ENCODE peak calls at places on chromosomes 2 and 18, in four cellular contexts. One of them, this sample, is unnamed. For H3K9me3, the result is how much of the 10 kb centered on the place peaks cover.

GRCh38 chr2:10432315-10433181 is 15.6 kb downstream of the ODC1 start:
- DNase-seq in hepatocyte: peak
- DNase-seq in astrocyte: no peak
- DNase-seq in CD4-positive, CD25-positive, alpha-beta regulatory T cell: no peak
- DNase-seq in this sample: no peak

GRCh38 chr18:36464126-36464651 is 166.7 kb downstream of the FHOD3 start:
- DNase-seq in hepatocyte: peak
- DNase-seq in astrocyte: no peak
- DNase-seq in CD4-positive, CD25-positive, alpha-beta regulatory T cell: peak
- DNase-seq in this sample: no peak

GRCh38 chr18:70491734-70492348 is 203.0 kb downstream of the SOCS6 start:
- DNase-seq in CD4-positive, CD25-positive, alpha-beta regulatory T cell: peak
- DNase-seq in astrocyte: peak
- DNase-seq in hepatocyte: peak
- DNase-seq in this sample: peak

GRCh38 chr18:70411886-70412443 is 123.1 kb downstream of the SOCS6 start:
- DNase-seq in astrocyte: no peak
- DNase-seq in CD4-positive, CD25-positive, alpha-beta regulatory T cell: no peak
- DNase-seq in hepatocyte: no peak
- DNase-seq in this sample: no peak

GRCh38 chr2:205161156-205161555 is 521.1 kb upstream of the NRP2 start:
- DNase-seq in CD4-positive, CD25-positive, alpha-beta regulatory T cell: no peak
- DNase-seq in astrocyte: peak
- DNase-seq in hepatocyte: no peak
- DNase-seq in this sample: no peak

GRCh38 chr2:42843131-42843530 is 50.7 kb upstream of the HAAO start:
- DNase-seq in astrocyte: no peak
- DNase-seq in hepatocyte: no peak
- DNase-seq in CD4-positive, CD25-positive, alpha-beta regulatory T cell: no peak
- DNase-seq in this sample: no peak

GRCh38 chr2:124875627-124876244 is 850.6 kb downstream of the CNTNAP5 start:
- DNase-seq in CD4-positive, CD25-positive, alpha-beta regulatory T cell: no peak
- DNase-seq in hepatocyte: no peak
- DNase-seq in astrocyte: no peak
- DNase-seq in this sample: no peak

GRCh38 chr2:151632993-151633592 is 101.2 kb downstream of the NEB start:
- DNase-seq in CD4-positive, CD25-positive, alpha-beta regulatory T cell: peak
- DNase-seq in astrocyte: no peak
- DNase-seq in hepatocyte: no peak
- DNase-seq in this sample: no peak

GRCh38 chr2:62320657-62321357 is 124.9 kb downstream of the B3GNT2 start:
- DNase-seq in hepatocyte: no peak
- DNase-seq in CD4-positive, CD25-positive, alpha-beta regulatory T cell: no peak
- DNase-seq in astrocyte: no peak
- DNase-seq in this sample: no peak

GRCh38 chr2:184793196-184793595 is 194.9 kb downstream of the ZNF804A start:
- DNase-seq in CD4-positive, CD25-positive, alpha-beta regulatory T cell: no peak
- DNase-seq in hepatocyte: no peak
- DNase-seq in astrocyte: peak
- DNase-seq in this sample: no peak

GRCh38 chr2:231601356-231602229 is 8.9 kb downstream of the TEX44 start:
- DNase-seq in astrocyte: peak
- DNase-seq in CD4-positive, CD25-positive, alpha-beta regulatory T cell: peak
- DNase-seq in hepatocyte: peak
- DNase-seq in this sample: peak

GRCh38 chr18:13461488-13461887 is 242.9 kb downstream of the LDLRAD4 start:
- DNase-seq in CD4-positive, CD25-positive, alpha-beta regulatory T cell: no peak
- DNase-seq in hepatocyte: no peak
- DNase-seq in astrocyte: no peak
- DNase-seq in this sample: peak

GRCh38 chr18:47120428-47120827 is 29.9 kb downstream of the HDHD2 start:
- DNase-seq in astrocyte: peak
- DNase-seq in hepatocyte: no peak
- DNase-seq in CD4-positive, CD25-positive, alpha-beta regulatory T cell: no peak
- DNase-seq in this sample: no peak

GRCh38 chr2:205998601-205999000 is 87.4 kb downstream of the INO80D start:
- DNase-seq in CD4-positive, CD25-positive, alpha-beta regulatory T cell: no peak
- DNase-seq in astrocyte: peak
- DNase-seq in hepatocyte: no peak
- DNase-seq in this sample: no peak

GRCh38 chr2:177921726-177922125 is 150.9 kb downstream of the PDE11A start:
- DNase-seq in astrocyte: peak
- DNase-seq in CD4-positive, CD25-positive, alpha-beta regulatory T cell: no peak
- DNase-seq in hepatocyte: no peak
- DNase-seq in this sample: no peak

GRCh38 chr18:64100136-64100922 is 48.6 kb downstream of the LINC00305 start:
- DNase-seq in hepatocyte: no peak
- DNase-seq in astrocyte: no peak
- DNase-seq in CD4-positive, CD25-positive, alpha-beta regulatory T cell: no peak
- DNase-seq in this sample: no peak

GRCh38 chr2:237723613-237724012 is 75.0 kb upstream of the RBM44 start:
- DNase-seq in astrocyte: peak
- DNase-seq in hepatocyte: peak
- DNase-seq in CD4-positive, CD25-positive, alpha-beta regulatory T cell: no peak
- DNase-seq in this sample: peak

GRCh38 chr18:44601447-44601846 is 79.2 kb upstream of the SETBP1 start:
- DNase-seq in hepatocyte: peak
- DNase-seq in astrocyte: peak
- DNase-seq in CD4-positive, CD25-positive, alpha-beta regulatory T cell: no peak
- DNase-seq in this sample: no peak

GRCh38 chr18:23756590-23757540 is 67.6 kb downstream of the LAMA3 start:
- DNase-seq in hepatocyte: no peak
- DNase-seq in astrocyte: no peak
- DNase-seq in CD4-positive, CD25-positive, alpha-beta regulatory T cell: no peak
- DNase-seq in this sample: no peak

GRCh38 chr2:145036421-145036901 is 516.5 kb upstream of the ZEB2 start:
- DNase-seq in astrocyte: peak
- DNase-seq in CD4-positive, CD25-positive, alpha-beta regulatory T cell: no peak
- DNase-seq in hepatocyte: no peak
- DNase-seq in this sample: no peak

GRCh38 chr2:156666130-156666785 is 230.1 kb downstream of the GPD2 start:
- DNase-seq in CD4-positive, CD25-positive, alpha-beta regulatory T cell: no peak
- DNase-seq in astrocyte: no peak
- DNase-seq in hepatocyte: no peak
- DNase-seq in this sample: peak

GRCh38 chr2:85998071-85998991 is 107.4 kb downstream of the POLR1A start:
- DNase-seq in astrocyte: peak
- DNase-seq in CD4-positive, CD25-positive, alpha-beta regulatory T cell: no peak
- DNase-seq in hepatocyte: peak
- DNase-seq in this sample: no peak

GRCh38 chr2:189798312-189799029 is 14.2 kb downstream of the PMS1 start:
- DNase-seq in astrocyte: peak
- DNase-seq in hepatocyte: peak
- DNase-seq in CD4-positive, CD25-positive, alpha-beta regulatory T cell: no peak
- DNase-seq in this sample: no peak

GRCh38 chr2:67137699-67138098 is 259.4 kb upstream of the ETAA1 start:
- DNase-seq in CD4-positive, CD25-positive, alpha-beta regulatory T cell: no peak
- DNase-seq in astrocyte: no peak
- DNase-seq in hepatocyte: no peak
- DNase-seq in this sample: no peak

GRCh38 chr2:38586926-38587325 is 15.8 kb downstream of the HNRNPLL start:
- DNase-seq in CD4-positive, CD25-positive, alpha-beta regulatory T cell: no peak
- DNase-seq in hepatocyte: no peak
- DNase-seq in astrocyte: no peak
- DNase-seq in this sample: no peak

GRCh38 chr2:217412721-217413120 is 552.9 kb upstream of the TNP1 start:
- DNase-seq in CD4-positive, CD25-positive, alpha-beta regulatory T cell: no peak
- DNase-seq in hepatocyte: no peak
- DNase-seq in astrocyte: peak
- DNase-seq in this sample: no peak

GRCh38 chr2:137302957-137303356 is 537.6 kb downstream of the THSD7B start:
- DNase-seq in astrocyte: no peak
- DNase-seq in CD4-positive, CD25-positive, alpha-beta regulatory T cell: no peak
- DNase-seq in hepatocyte: no peak
- DNase-seq in this sample: no peak

GRCh38 chr2:71844967-71845366 is 302.7 kb downstream of the CYP26B1 start:
- DNase-seq in astrocyte: no peak
- DNase-seq in CD4-positive, CD25-positive, alpha-beta regulatory T cell: no peak
- DNase-seq in hepatocyte: no peak
- DNase-seq in this sample: no peak

GRCh38 chr18:7452331-7452730 is 114.8 kb upstream of the PTPRM start:
- DNase-seq in astrocyte: no peak
- DNase-seq in CD4-positive, CD25-positive, alpha-beta regulatory T cell: no peak
- DNase-seq in hepatocyte: peak
- DNase-seq in this sample: peak

GRCh38 chr18:38453880-38454279 is 888.3 kb upstream of the CELF4 start:
- DNase-seq in astrocyte: no peak
- DNase-seq in CD4-positive, CD25-positive, alpha-beta regulatory T cell: no peak
- DNase-seq in hepatocyte: no peak
- DNase-seq in this sample: no peak
- H3K9me3 ChIP-seq in astrocyte: under half
- H3K9me3 ChIP-seq in CD4-positive, CD25-positive, alpha-beta regulatory T cell: under half
- H3K9me3 ChIP-seq in hepatocyte: under half
- H3K9me3 ChIP-seq in this sample: under half

GRCh38 chr2:170814551-170815245 is 2.0 kb upstream of the GAD1 start:
- DNase-seq in hepatocyte: no peak
- DNase-seq in CD4-positive, CD25-positive, alpha-beta regulatory T cell: no peak
- DNase-seq in astrocyte: no peak
- DNase-seq in this sample: no peak

GRCh38 chr2:170815746-170816498 is 765 bp upstream of the GAD1 start:
- DNase-seq in hepatocyte: peak
- DNase-seq in astrocyte: peak
- DNase-seq in CD4-positive, CD25-positive, alpha-beta regulatory T cell: peak
- DNase-seq in this sample: peak

GRCh38 chr2:170813611-170814550 is 2.8 kb upstream of the GAD1 start:
- DNase-seq in hepatocyte: peak
- DNase-seq in CD4-positive, CD25-positive, alpha-beta regulatory T cell: no peak
- DNase-seq in astrocyte: peak
- DNase-seq in this sample: peak

GRCh38 chr2:170816499-170817246 is at the start of gene GAD1:
- DNase-seq in astrocyte: peak
- DNase-seq in hepatocyte: peak
- DNase-seq in CD4-positive, CD25-positive, alpha-beta regulatory T cell: no peak
- DNase-seq in this sample: no peak

GRCh38 chr2:170815311-170815710 is 1.4 kb upstream of the GAD1 start:
- DNase-seq in CD4-positive, CD25-positive, alpha-beta regulatory T cell: no peak
- DNase-seq in hepatocyte: no peak
- DNase-seq in astrocyte: no peak
- DNase-seq in this sample: no peak
- H3K4me3 ChIP-seq in CD4-positive, CD25-positive, alpha-beta regulatory T cell: no peak
- H3K4me3 ChIP-seq in hepatocyte: no peak
- H3K4me3 ChIP-seq in astrocyte: no peak
- H3K4me3 ChIP-seq in this sample: no peak

DNA sequence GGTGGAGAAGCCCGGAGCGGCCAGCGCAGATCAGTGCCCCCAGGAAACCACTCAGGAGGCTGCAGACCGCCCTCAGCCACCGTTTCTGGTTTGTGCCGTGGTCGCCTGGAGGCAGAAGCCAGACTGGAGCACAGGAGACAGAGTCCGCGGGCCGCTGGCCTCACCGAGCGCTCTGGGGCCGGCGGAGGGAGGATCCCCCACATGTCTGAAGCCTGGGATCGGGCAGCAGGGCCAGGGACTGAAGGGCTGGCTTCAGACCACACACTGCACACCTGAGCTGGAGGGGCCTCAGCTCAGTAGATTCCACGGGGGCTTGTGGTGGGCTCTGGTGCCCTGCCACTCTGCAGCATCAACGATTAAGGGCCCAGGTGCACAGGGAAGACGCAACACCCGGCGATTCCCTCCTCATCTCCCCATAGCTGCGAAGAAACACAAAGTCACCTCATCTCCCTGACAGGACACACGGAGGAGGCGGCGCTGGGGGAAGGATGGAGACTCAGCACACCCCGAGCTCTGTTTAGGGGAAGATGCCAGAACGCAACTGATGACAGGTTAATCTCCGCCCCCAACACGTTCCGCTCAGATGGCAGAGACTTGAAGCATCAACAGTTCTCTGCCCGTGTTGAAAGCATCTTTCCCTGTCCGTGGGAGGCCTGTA is 408.1 kb downstream of the GALR1 start:
- DNase-seq in CD4-positive, CD25-positive, alpha-beta regulatory T cell: no peak
- DNase-seq in astrocyte: no peak
- DNase-seq in hepatocyte: no peak
- DNase-seq in this sample: no peak
- H3K9me3 ChIP-seq in CD4-positive, CD25-positive, alpha-beta regulatory T cell: under half
- H3K9me3 ChIP-seq in astrocyte: under half
- H3K9me3 ChIP-seq in hepatocyte: under half
- H3K9me3 ChIP-seq in this sample: under half

DNA sequence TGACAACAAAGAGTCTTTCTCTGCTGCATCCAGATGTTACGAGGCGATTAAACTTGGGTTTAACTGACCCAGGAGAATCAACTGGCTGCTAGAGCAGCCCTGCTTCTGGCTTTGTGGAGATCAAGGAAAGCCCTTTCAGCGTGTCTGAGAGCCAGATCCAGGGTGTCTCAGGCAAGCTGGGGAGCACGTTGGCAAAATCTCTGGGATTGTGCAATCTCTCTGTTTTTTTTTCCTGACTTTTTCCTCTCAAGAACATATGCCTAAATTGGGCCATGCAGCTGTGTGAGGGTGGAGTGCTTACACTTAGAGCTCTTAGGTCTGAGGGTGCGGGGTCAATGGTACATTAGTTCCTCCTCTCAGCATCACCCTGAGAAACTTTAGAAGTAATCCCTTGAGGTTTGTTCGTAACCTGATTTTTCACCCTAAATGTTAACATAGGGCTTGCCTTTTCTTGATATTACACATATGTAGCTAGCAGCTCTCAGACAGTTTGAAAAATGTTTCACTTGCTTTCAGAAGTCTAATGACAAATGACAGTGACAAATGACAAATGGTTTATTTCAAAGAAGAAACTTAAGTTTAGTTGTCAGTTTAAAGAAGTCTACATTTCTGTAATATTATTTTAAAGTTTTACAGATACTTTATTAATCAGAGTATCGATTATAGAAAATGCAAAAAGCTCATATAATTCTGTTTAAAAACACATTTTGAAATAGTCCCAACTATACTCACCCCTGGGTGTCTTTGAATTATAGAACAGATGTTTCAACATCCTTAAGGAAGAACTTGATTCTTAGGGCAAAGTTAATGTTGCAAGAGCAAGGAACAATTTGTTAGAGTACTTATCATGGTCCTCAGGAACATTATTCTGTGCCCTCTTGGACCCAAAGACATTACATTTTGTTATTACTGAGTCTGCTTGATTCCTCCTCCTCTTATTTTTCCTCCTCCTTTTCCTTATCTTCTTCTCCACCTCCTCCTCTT is 38.4 kb upstream of the ZSWIM2 start:
- DNase-seq in CD4-positive, CD25-positive, alpha-beta regulatory T cell: no peak
- DNase-seq in astrocyte: no peak
- DNase-seq in hepatocyte: peak
- DNase-seq in this sample: no peak
- H3K4me3 ChIP-seq in CD4-positive, CD25-positive, alpha-beta regulatory T cell: no peak
- H3K4me3 ChIP-seq in astrocyte: no peak
- H3K4me3 ChIP-seq in hepatocyte: no peak
- H3K4me3 ChIP-seq in this sample: no peak

This sample was measured in DND-41.